ENCODE peak calls at places on chromosomes 5 and 9, in four cellular contexts. Z is body of pancreas, P is left lung, K is gastrocnemius medialis. Y is an unnamed sample.

GRCh38 chr5:40401965-40402364 is 277.8 kb upstream of the PTGER4 start:
- DNase-seq in Z (no peak), P (no peak), K (no peak), Y (no peak)

GRCh38 chr9:130462685-130463084 is 17.9 kb downstream of the ASS1 start:
- DNase-seq in Z (no peak), P (no peak), K (no peak), Y (no peak)

GRCh38 chr5:170986598-170986997 is 124.8 kb downstream of the RANBP17 start:
- DNase-seq in Z (no peak), P (no peak), K (no peak), Y (no peak)

GRCh38 chr9:37839491-37840461 is 39.2 kb downstream of the DCAF10 start:
- DNase-seq in Z (no peak), P (no peak), K (no peak), Y (no peak)

GRCh38 chr5:159826351-159827222 is 89.7 kb upstream of the ADRA1B start:
- DNase-seq in Z (no peak), P (peak; percentile 74), K (peak; percentile 90), Y (no peak)

GRCh38 chr9:37997636-37998374 is 71.2 kb downstream of the SHB start:
- DNase-seq in Z (no peak), P (no peak), K (no peak), Y (peak; percentile 52)

GRCh38 chr5:923473-923873 is 30.8 kb downstream of the TRIP13 start:
- DNase-seq in Z (peak; percentile 83), P (peak; percentile 76), K (peak; percentile 35), Y (peak; percentile 84)

GRCh38 chr9:107131108-107131799 is 151.8 kb upstream of the RAD23B start:
- DNase-seq in Z (no peak), P (no peak), K (peak; percentile 15), Y (no peak)

GRCh38 chr9:91905958-91906585 is 44.0 kb downstream of the ROR2 start:
- DNase-seq in Z (no peak), P (peak; percentile 73), K (no peak), Y (peak; percentile 80)

GRCh38 chr9:101440714-101441230 is 5.2 kb upstream of the ALDOB start:
- DNase-seq in Z (no peak), P (no peak), K (no peak), Y (no peak)

GRCh38 chr5:40733439-40733838 is 22.3 kb downstream of the TTC33 start:
- DNase-seq in Z (no peak), P (no peak), K (no peak), Y (no peak)

GRCh38 chr5:168590666-168591065 is 11.5 kb upstream of the PANK3 start:
- DNase-seq in Z (no peak), P (no peak), K (no peak), Y (no peak)

GRCh38 chr9:95497772-95498171 is 19.0 kb downstream of the PTCH1 start:
- DNase-seq in Z (no peak), P (no peak), K (no peak), Y (no peak)

GRCh38 chr9:89535461-89535860 is 37.5 kb upstream of the SEMA4D start:
- DNase-seq in Z (no peak), P (no peak), K (no peak), Y (no peak)

GRCh38 chr5:137796279-137796678 is 42.1 kb upstream of the HNRNPA0 start:
- DNase-seq in Z (no peak), P (no peak), K (no peak), Y (no peak)

GRCh38 chr9:103985082-103985481 is 109.0 kb upstream of the SMC2 start:
- DNase-seq in Z (no peak), P (no peak), K (no peak), Y (no peak)

GRCh38 chr5:169280286-169280685 is 20.7 kb downstream of the SLIT3 start:
- DNase-seq in Z (no peak), P (no peak), K (no peak), Y (no peak)

GRCh38 chr5:134534058-134534725 is 8.7 kb downstream of the JADE2 start:
- DNase-seq in Z (no peak), P (no peak), K (no peak), Y (peak; percentile 30)

GRCh38 chr9:20601292-20601691 is 21.0 kb downstream of the MLLT3 start:
- DNase-seq in Z (no peak), P (no peak), K (no peak), Y (no peak)

GRCh38 chr9:110748251-110748893 is 79.8 kb downstream of the MUSK start:
- DNase-seq in Z (no peak), P (no peak), K (no peak), Y (no peak)

GRCh38 chr9:18478517-18479361 is 4.8 kb downstream of the ADAMTSL1 start:
- DNase-seq in Z (no peak), P (no peak), K (no peak), Y (peak; percentile 56)

GRCh38 chr9:125142560-125143376 is 560 bp downstream of the SCAI start:
- DNase-seq in Z (no peak), P (no peak), K (no peak), Y (no peak)

GRCh38 chr5:143806568-143806967 is 5.4 kb upstream of the HMHB1 start:
- DNase-seq in Z (no peak), P (no peak), K (no peak), Y (no peak)

GRCh38 chr5:81842795-81843377 is 92.0 kb upstream of the SSBP2 start:
- DNase-seq in Z (peak; percentile 44), P (no peak), K (no peak), Y (no peak)

GRCh38 chr5:92945630-92946097 is 635.4 kb downstream of the NR2F1-AS1 start:
- DNase-seq in Z (no peak), P (no peak), K (no peak), Y (no peak)

GRCh38 chr9:95138474-95138873 is 179.0 kb downstream of the FANCC start:
- DNase-seq in Z (no peak), P (no peak), K (peak; percentile 38), Y (no peak)

GRCh38 chr9:86280580-86280979 is 1.8 kb downstream of the ISCA1 start:
- DNase-seq in Z (no peak), P (no peak), K (no peak), Y (no peak)

GRCh38 chr9:130707225-130707976 is 13.8 kb downstream of the EXOSC2 start:
- DNase-seq in Z (peak; percentile 81), P (peak; percentile 53), K (no peak), Y (peak; percentile 83)

GRCh38 chr5:93746406-93747056 is 5.1 kb upstream of the POU5F2 start:
- DNase-seq in Z (no peak), P (no peak), K (no peak), Y (no peak)

GRCh38 chr5:113759505-113760145 is 246.1 kb downstream of the YTHDC2 start:
- DNase-seq in Z (no peak), P (no peak), K (no peak), Y (no peak)

GRCh38 chr9:79592736-79593493 is 21.1 kb downstream of the TLE4 start:
- DNase-seq in Z (no peak), P (no peak), K (no peak), Y (no peak)

GRCh38 chr9:112169368-112169767 is 5.7 kb downstream of the SUSD1 start:
- DNase-seq in Z (no peak), P (no peak), K (no peak), Y (no peak)

GRCh38 chr9:127507751-127508648 is 56.7 kb downstream of the LRSAM1 start:
- DNase-seq in Z (peak; percentile 10), P (no peak), K (no peak), Y (no peak)
- H3K4me1 ChIP-seq in Z (no peaks in the 10 kb centered on the region), P (no peaks in the 10 kb centered on the region), K (no peaks in the 10 kb centered on the region), Y (no peaks in the 10 kb centered on the region)

GRCh38 chr9:114363424-114363823 is 24.4 kb downstream of the AKNA start:
- DNase-seq in Z (no peak), P (no peak), K (no peak), Y (no peak)

GRCh38 chr9:114364528-114365041 is 23.2 kb downstream of the AKNA start:
- DNase-seq in Z (no peak), P (no peak), K (no peak), Y (no peak)

GRCh38 chr9:114364123-114364522 is 23.7 kb downstream of the AKNA start:
- DNase-seq in Z (no peak), P (no peak), K (no peak), Y (no peak)

GRCh38 chr9:114361542-114361941 is 26.2 kb downstream of the AKNA start:
- DNase-seq in Z (no peak), P (no peak), K (no peak), Y (no peak)

DNA sequence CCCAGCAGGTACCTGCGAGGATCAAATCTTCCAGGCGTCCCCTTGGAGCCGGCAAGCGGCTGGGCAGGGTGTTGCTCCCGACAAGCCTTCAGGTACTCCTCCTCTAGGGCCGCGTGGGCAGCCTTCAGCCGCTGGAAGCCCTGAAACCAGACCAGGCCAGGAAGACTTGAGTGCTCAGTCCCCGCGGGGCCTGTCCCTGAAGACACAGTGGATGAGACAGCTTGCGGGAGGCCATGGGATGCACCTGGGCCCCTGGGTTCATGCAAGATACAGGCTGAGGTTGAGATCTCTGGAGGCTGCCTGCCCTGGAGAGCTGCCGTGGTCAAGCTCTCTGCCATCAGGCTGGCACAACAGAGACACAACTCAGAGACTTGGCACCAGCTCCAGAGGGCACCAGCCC is 25.4 kb downstream of the AKNA start:
- DNase-seq in Z (no peak), P (peak; percentile 15), K (no peak), Y (no peak)
- H3K27ac ChIP-seq in Z (no peak overlapping the region), P (no peak overlapping the region), K (no peak overlapping the region), Y (no peak overlapping the region)

GRCh38 chr9:121277518-121278275 is 9.7 kb downstream of the GSN start:
- DNase-seq in Z (no peak), P (no peak), K (no peak), Y (no peak)

GRCh38 chr9:121278535-121279169 is 10.7 kb downstream of the GSN start:
- DNase-seq in Z (peak; percentile 56), P (peak; percentile 71), K (peak; percentile 51), Y (no peak)

GRCh38 chr9:121280715-121281613 is 13.0 kb downstream of the GSN start:
- DNase-seq in Z (no peak), P (no peak), K (no peak), Y (no peak)

GRCh38 chr9:121281614-121282291 is 13.8 kb downstream of the GSN start:
- DNase-seq in Z (peak; percentile 86), P (peak; percentile 89), K (peak; percentile 52), Y (peak; percentile 89)

DNA sequence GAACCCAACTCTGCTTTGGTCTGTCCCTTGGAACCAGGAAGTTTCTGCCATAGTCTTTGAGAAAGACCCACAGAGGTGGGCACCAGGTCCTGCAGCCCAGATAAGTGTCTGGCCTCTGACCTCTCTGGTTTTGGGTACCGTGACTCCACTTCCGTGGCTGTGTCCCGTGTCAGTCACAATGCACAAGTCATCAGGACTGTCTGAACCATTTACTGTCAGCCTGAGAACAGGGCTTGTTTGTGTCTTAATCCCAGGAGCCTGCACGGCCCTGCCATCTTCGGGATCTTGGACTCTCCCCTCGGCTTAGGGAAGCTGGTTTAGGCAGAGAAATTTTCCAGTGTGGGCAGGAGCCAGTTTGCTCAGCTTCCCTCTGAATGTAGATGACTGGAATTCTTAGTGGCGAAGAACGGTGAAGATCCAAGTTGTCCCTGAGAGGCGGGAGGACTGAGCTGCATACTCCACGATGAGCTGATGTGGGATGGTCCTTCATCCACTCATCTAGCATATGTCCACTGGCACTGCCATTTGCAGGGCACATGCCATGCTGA is 12.0 kb downstream of the GSN start:
- DNase-seq in Z (no peak), P (no peak), K (no peak), Y (no peak)
- H3K4me1 ChIP-seq in Z (peaks cover 44% of the 10 kb centered on the region), P (peaks cover 81% of the 10 kb centered on the region), K (peaks cover 70% of the 10 kb centered on the region), Y (peaks cover 20% of the 10 kb centered on the region)

DNA sequence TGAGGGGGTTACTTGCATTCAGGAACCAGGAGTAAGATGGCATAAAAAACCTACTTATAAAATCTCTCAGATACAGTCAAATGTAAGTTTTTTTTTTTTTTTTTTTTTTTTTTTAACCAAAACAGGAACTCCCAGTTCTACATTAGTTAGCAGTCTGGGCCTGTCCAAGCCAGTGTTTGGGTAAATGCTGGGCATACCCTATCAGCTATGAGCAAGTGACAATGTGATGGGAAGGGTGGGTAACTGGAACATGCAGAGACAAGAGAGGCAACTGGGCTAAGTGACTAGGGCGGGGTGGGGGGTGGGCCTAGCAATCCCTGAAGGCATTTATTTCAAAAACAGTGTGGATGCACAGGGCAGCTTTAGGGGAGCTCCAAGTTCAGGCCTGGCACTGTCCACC is 2.3 kb downstream of the NMRK1 start:
- DNase-seq in Z (no peak), P (no peak), K (no peak), Y (no peak)
- H3K27ac ChIP-seq in Z (peak overlapping the region; percentile 97), P (peak overlapping the region; percentile 94), K (no peak overlapping the region), Y (no peak overlapping the region)

Y was measured in aorta.